ENCODE peak calls at places on chromosomes 7 and 10, in five cellular contexts. T is activated CD4-positive, alpha-beta T cell treated with anti-CD3 and anti-CD28 coated beads for 24 hours; E is AG20443; C is activated naive CD8-positive, alpha-beta T cell treated with anti-CD3 and anti-CD28 coated beads, Interleukin-2, amount 10 ng/mL, durations not matched to agents 7 days and 5 days; N is upper lobe of left lung. W is an unnamed sample.

GRCh38 chr10:91941426-91941825 is 17.9 kb downstream of the BTAF1 start:
- DNase-seq in T (no peak), E (no peak), C (no peak), N (no peak), W (no peak)

GRCh38 chr7:92359801-92360200 is 87.5 kb upstream of the GATAD1 start:
- DNase-seq in T (no peak), E (peak; percentile 16), C (no peak), N (no peak), W (no peak)

GRCh38 chr7:6675807-6676405 is 30.8 kb downstream of the ZNF12 start:
- DNase-seq in T (no peak), E (no peak), C (no peak), N (no peak), W (no peak)

GRCh38 chr10:7378602-7379403 is 32.0 kb downstream of the SFMBT2 start:
- DNase-seq in T (no peak), E (no peak), C (no peak), N (no peak), W (no peak)

GRCh38 chr7:24476227-24476626 is 97.0 kb upstream of the PALS2 start:
- DNase-seq in T (no peak), E (no peak), C (no peak), N (no peak), W (no peak)

GRCh38 chr7:1403844-1404404 is 55.3 kb downstream of the MICALL2 start:
- DNase-seq in T (no peak), E (peak; percentile 70), C (no peak), N (no peak), W (no peak)

GRCh38 chr10:1086787-1087186 is 30.6 kb downstream of the WDR37 start:
- DNase-seq in T (no peak), E (no peak), C (no peak), N (no peak), W (no peak)

GRCh38 chr10:6114758-6115410 is 26.1 kb downstream of the RBM17 start:
- DNase-seq in T (no peak), E (peak; percentile 83), C (no peak), N (no peak), W (no peak)

GRCh38 chr10:79007843-79008319 is 60.9 kb upstream of the ZMIZ1 start:
- DNase-seq in T (no peak), E (peak; percentile 62), C (no peak), N (no peak), W (no peak)

GRCh38 chr7:45259227-45259596 is 101.6 kb downstream of the RAMP3 start:
- DNase-seq in T (no peak), E (no peak), C (no peak), N (no peak), W (no peak)

GRCh38 chr7:105707381-105707780 is 126.1 kb upstream of the EFCAB10 start:
- DNase-seq in T (no peak), E (peak; percentile 64), C (no peak), N (no peak), W (no peak)

GRCh38 chr7:93949468-93949867 is 27.9 kb downstream of the GNG11 start:
- DNase-seq in T (no peak), E (peak; percentile 80), C (no peak), N (no peak), W (no peak)

GRCh38 chr7:140238778-140239652 is 62.2 kb upstream of the KDM7A start:
- DNase-seq in T (no peak), E (no peak), C (no peak), N (no peak), W (no peak)

GRCh38 chr10:44166441-44166840 is 218.5 kb downstream of the CXCL12 start:
- DNase-seq in T (no peak), E (no peak), C (no peak), N (no peak), W (no peak)

W was measured in stimulated activated CD4-positive, alpha-beta T cell treated with anti-CD3 and anti-CD28 coated beads, TNF-alpha, amount 100 ng/mL, for 24 hours.